ENCODE peak calls at places on chromosomes 13 and 19, in nine cellular contexts. T is CD8-positive, alpha-beta T cell; U is COR-L47; S is MG63; B is H54; O is GM03348; L is naive thymus-derived CD4-positive, alpha-beta T cell; Y is substantia nigra; E is anterior cingulate cortex. Q is an unnamed sample.

GRCh38 chr13:98797456-98797855 is 45.0 kb upstream of the SLC15A1 start:
- DNase-seq in T (no peak), U (no peak), S (no peak), B (no peak), O (no peak), L (no peak), Y (no peak), E (no peak), Q (no peak)

GRCh38 chr13:39263033-39263432 is 224.8 kb downstream of the NHLRC3 start:
- DNase-seq in T (no peak), U (peak), S (peak), B (peak), O (peak), L (no peak), Y (peak), E (peak), Q (peak)

GRCh38 chr13:31686660-31687430 is 52.5 kb upstream of the RXFP2 start:
- DNase-seq in T (no peak), U (no peak), S (peak), B (no peak), O (peak), L (no peak), Y (no peak), E (no peak), Q (no peak)

GRCh38 chr13:46232281-46232680 is 20.6 kb downstream of the LRRC63 start:
- DNase-seq in T (no peak), U (no peak), S (no peak), B (no peak), O (peak), L (no peak), Y (no peak), E (no peak), Q (no peak)

GRCh38 chr13:99766641-99767045 is 204.9 kb downstream of the ZIC5 start:
- DNase-seq in T (no peak), U (peak), S (no peak), B (no peak), O (no peak), L (no peak), Y (no peak), E (no peak), Q (no peak)

GRCh38 chr13:66657165-66657895 is 572.8 kb downstream of the PCDH9 start:
- DNase-seq in T (no peak), U (peak), S (peak), B (no peak), O (peak), L (no peak), Y (peak), E (no peak), Q (peak)

GRCh38 chr13:57739089-57739488 is 107.5 kb downstream of the PCDH17 start:
- DNase-seq in T (no peak), U (peak), S (no peak), B (no peak), O (no peak), L (no peak), Y (no peak), E (no peak), Q (peak)

GRCh38 chr13:28707629-28708427 is 10.9 kb downstream of the SLC46A3 start:
- DNase-seq in T (no peak), U (no peak), S (peak), B (no peak), O (peak), L (no peak), Y (no peak), E (peak), Q (no peak)

GRCh38 chr19:366951-367350 is 22.4 kb upstream of the MIER2 start:
- DNase-seq in T (no peak), U (no peak), S (no peak), B (no peak), O (no peak), L (no peak), Y (no peak), E (no peak), Q (no peak)

GRCh38 chr13:24685314-24685713 is 5.1 kb downstream of the ATP12A start:
- DNase-seq in T (no peak), U (no peak), S (no peak), B (no peak), O (no peak), L (no peak), Y (no peak), E (no peak), Q (no peak)

GRCh38 chr13:39350461-39350881 is 252.5 kb downstream of the LHFPL6 start:
- DNase-seq in T (no peak), U (no peak), S (no peak), B (no peak), O (no peak), L (no peak), Y (no peak), E (no peak), Q (no peak)

GRCh38 chr13:58181111-58181510 is 549.6 kb downstream of the PCDH17 start:
- DNase-seq in T (no peak), U (no peak), S (no peak), B (no peak), O (no peak), L (no peak), Y (no peak), E (no peak), Q (no peak)

GRCh38 chr13:24270639-24271131 is 38.7 kb upstream of the C1QTNF9 start:
- DNase-seq in T (peak), U (no peak), S (peak), B (peak), O (peak), L (peak), Y (peak), E (peak), Q (no peak)

GRCh38 chr13:25018729-25019115 is 77.2 kb upstream of the PABPC3 start:
- DNase-seq in T (no peak), U (peak), S (peak), B (no peak), O (no peak), L (no peak), Y (no peak), E (no peak), Q (no peak)

GRCh38 chr19:43957891-43958290 is 6.9 kb downstream of the ZNF221 start:
- DNase-seq in T (no peak), U (no peak), S (no peak), B (no peak), O (peak), L (no peak), Y (no peak), E (no peak), Q (no peak)

GRCh38 chr13:24220086-24220703 is 59.7 kb downstream of the SPATA13 start:
- DNase-seq in T (no peak), U (peak), S (peak), B (peak), O (peak), L (peak), Y (no peak), E (peak), Q (peak)

GRCh38 chr13:77460195-77460594 is 75.3 kb upstream of the SCEL start:
- DNase-seq in T (no peak), U (no peak), S (no peak), B (no peak), O (no peak), L (no peak), Y (peak), E (no peak), Q (no peak)

GRCh38 chr19:4007836-4008539 is 452 bp downstream of the PIAS4 start:
- DNase-seq in T (no peak), U (no peak), S (peak), B (no peak), O (peak), L (no peak), Y (no peak), E (no peak), Q (peak)

Q was measured in NCI-H1105.